ENCODE peak calls at places on chromosome 16, in five cellular contexts. One of them, this sample, is unnamed.

GRCh38 chr16:67024384-67024896 is 4.5 kb upstream of the CBFB start:
- DNase-seq in GM04504: no peak
- DNase-seq in left ventricle myocardium superior: no peak
- DNase-seq in EL: no peak
- DNase-seq in stimulated activated naive CD8-positive, alpha-beta T cell treated with anti-CD3 and anti-CD28 coated beads, Interleukin-15, Interleukin-2, amounts not matched to agents 100 U/mL and 50 U/mL, for 24 hours: no peak
- DNase-seq in this sample: no peak

GRCh38 chr16:88882358-88883030 is 16.0 kb upstream of the PABPN1L start:
- DNase-seq in GM04504: no peak
- DNase-seq in left ventricle myocardium superior: no peak
- DNase-seq in EL: no peak
- DNase-seq in stimulated activated naive CD8-positive, alpha-beta T cell treated with anti-CD3 and anti-CD28 coated beads, Interleukin-15, Interleukin-2, amounts not matched to agents 100 U/mL and 50 U/mL, for 24 hours: no peak
- DNase-seq in this sample: no peak

GRCh38 chr16:11583171-11583570 is 3.5 kb downstream of the LITAF start:
- DNase-seq in GM04504: no peak
- DNase-seq in left ventricle myocardium superior: no peak
- DNase-seq in EL: peak; percentile 53
- DNase-seq in stimulated activated naive CD8-positive, alpha-beta T cell treated with anti-CD3 and anti-CD28 coated beads, Interleukin-15, Interleukin-2, amounts not matched to agents 100 U/mL and 50 U/mL, for 24 hours: no peak
- DNase-seq in this sample: no peak

GRCh38 chr16:72958522-72959076 is 89.3 kb downstream of the ZFHX3 start:
- DNase-seq in GM04504: no peak
- DNase-seq in left ventricle myocardium superior: no peak
- DNase-seq in EL: no peak
- DNase-seq in stimulated activated naive CD8-positive, alpha-beta T cell treated with anti-CD3 and anti-CD28 coated beads, Interleukin-15, Interleukin-2, amounts not matched to agents 100 U/mL and 50 U/mL, for 24 hours: no peak
- DNase-seq in this sample: no peak

GRCh38 chr16:29877266-29877961 is 14.4 kb upstream of the CDIPT start:
- DNase-seq in GM04504: no peak
- DNase-seq in left ventricle myocardium superior: peak; percentile 38
- DNase-seq in EL: peak; percentile 65
- DNase-seq in stimulated activated naive CD8-positive, alpha-beta T cell treated with anti-CD3 and anti-CD28 coated beads, Interleukin-15, Interleukin-2, amounts not matched to agents 100 U/mL and 50 U/mL, for 24 hours: peak; percentile 69
- DNase-seq in this sample: no peak

GRCh38 chr16:84093120-84093878 is 23.4 kb downstream of the MBTPS1 start:
- DNase-seq in GM04504: no peak
- DNase-seq in left ventricle myocardium superior: no peak
- DNase-seq in EL: no peak
- DNase-seq in stimulated activated naive CD8-positive, alpha-beta T cell treated with anti-CD3 and anti-CD28 coated beads, Interleukin-15, Interleukin-2, amounts not matched to agents 100 U/mL and 50 U/mL, for 24 hours: no peak
- DNase-seq in this sample: no peak

GRCh38 chr16:64356267-64356666 is 765.6 kb downstream of the CDH11 start:
- DNase-seq in GM04504: peak; percentile 87
- DNase-seq in left ventricle myocardium superior: no peak
- DNase-seq in EL: peak; percentile 89
- DNase-seq in stimulated activated naive CD8-positive, alpha-beta T cell treated with anti-CD3 and anti-CD28 coated beads, Interleukin-15, Interleukin-2, amounts not matched to agents 100 U/mL and 50 U/mL, for 24 hours: no peak
- DNase-seq in this sample: no peak

GRCh38 chr16:57920215-57920890 is 50.6 kb downstream of the CNGB1 start:
- DNase-seq in GM04504: no peak
- DNase-seq in left ventricle myocardium superior: no peak
- DNase-seq in EL: no peak
- DNase-seq in stimulated activated naive CD8-positive, alpha-beta T cell treated with anti-CD3 and anti-CD28 coated beads, Interleukin-15, Interleukin-2, amounts not matched to agents 100 U/mL and 50 U/mL, for 24 hours: no peak
- DNase-seq in this sample: no peak

GRCh38 chr16:31472559-31473203 is 729 bp downstream of the TGFB1I1 start:
- DNase-seq in GM04504: peak; percentile 80
- DNase-seq in left ventricle myocardium superior: peak; percentile 91
- DNase-seq in EL: peak; percentile 93
- DNase-seq in stimulated activated naive CD8-positive, alpha-beta T cell treated with anti-CD3 and anti-CD28 coated beads, Interleukin-15, Interleukin-2, amounts not matched to agents 100 U/mL and 50 U/mL, for 24 hours: peak; percentile 60
- DNase-seq in this sample: peak; percentile 97

GRCh38 chr16:1991135-1991551 is 1.4 kb downstream of the SYNGR3 start:
- DNase-seq in GM04504: no peak
- DNase-seq in left ventricle myocardium superior: no peak
- DNase-seq in EL: no peak
- DNase-seq in stimulated activated naive CD8-positive, alpha-beta T cell treated with anti-CD3 and anti-CD28 coated beads, Interleukin-15, Interleukin-2, amounts not matched to agents 100 U/mL and 50 U/mL, for 24 hours: peak; percentile 69
- DNase-seq in this sample: no peak

GRCh38 chr16:31477220-31478216 is 5.4 kb upstream of the SLC5A2 start:
- DNase-seq in GM04504: no peak
- DNase-seq in left ventricle myocardium superior: no peak
- DNase-seq in EL: no peak
- DNase-seq in stimulated activated naive CD8-positive, alpha-beta T cell treated with anti-CD3 and anti-CD28 coated beads, Interleukin-15, Interleukin-2, amounts not matched to agents 100 U/mL and 50 U/mL, for 24 hours: peak; percentile 66
- DNase-seq in this sample: no peak

This sample was measured in DMS79 treated with DMSO at 0.1 percent for 48 hours.